ENCODE peak calls at places on chromosomes 7 and 10, in five cellular contexts. R is psoas muscle, X is AG09309, N is GM10248, E is AG10803. H is an unnamed sample.

GRCh38 chr10:47266602-47267001 is 33.4 kb upstream of the GDF10 start:
- DNase-seq in R (no peak), X (no peak), N (no peak), E (no peak), H (no peak)

GRCh38 chr7:141251957-141252356 is 178.1 kb downstream of the TMEM178B start:
- DNase-seq in R (no peak), X (no peak), N (no peak), E (no peak), H (no peak)

GRCh38 chr7:107035446-107035845 is 9.1 kb upstream of the PRKAR2B start:
- DNase-seq in R (no peak), X (peak), N (no peak), E (peak), H (peak)

GRCh38 chr10:99870051-99870730 is 87.8 kb downstream of the ABCC2 start:
- DNase-seq in R (no peak), X (no peak), N (no peak), E (no peak), H (no peak)

GRCh38 chr10:82378146-82378545 is 503.2 kb downstream of the NRG3 start:
- DNase-seq in R (no peak), X (no peak), N (no peak), E (peak), H (peak)

GRCh38 chr7:3028767-3029111 is 14.9 kb downstream of the CARD11 start:
- DNase-seq in R (no peak), X (no peak), N (no peak), E (no peak), H (no peak)

GRCh38 chr7:94039368-94040065 is 35.4 kb upstream of the BET1 start:
- DNase-seq in R (no peak), X (no peak), N (no peak), E (no peak), H (no peak)

GRCh38 chr10:34629120-34629519 is 186.0 kb downstream of the PARD3 start:
- DNase-seq in R (no peak), X (no peak), N (no peak), E (no peak), H (no peak)

GRCh38 chr7:151113344-151114150 is 27.3 kb downstream of the AGAP3 start:
- DNase-seq in R (no peak), X (peak), N (no peak), E (peak), H (peak)

GRCh38 chr10:26516540-26517101 is 78.5 kb downstream of the APBB1IP start:
- DNase-seq in R (no peak), X (no peak), N (no peak), E (no peak), H (peak)

GRCh38 chr10:72667207-72667864 is 24.6 kb upstream of the MCU start:
- DNase-seq in R (no peak), X (no peak), N (no peak), E (no peak), H (no peak)

GRCh38 chr7:112866424-112866823 is 76.2 kb upstream of the TMEM168 start:
- DNase-seq in R (no peak), X (no peak), N (peak), E (no peak), H (no peak)

GRCh38 chr10:10500941-10501340 is 516.7 kb upstream of the CELF2 start:
- DNase-seq in R (no peak), X (no peak), N (no peak), E (peak), H (peak)

GRCh38 chr10:62959553-62959952 is 143.4 kb upstream of the EGR2 start:
- DNase-seq in R (no peak), X (no peak), N (no peak), E (peak), H (peak)

GRCh38 chr10:77500754-77501151 is 136.9 kb downstream of the KCNMA1 start:
- DNase-seq in R (no peak), X (no peak), N (no peak), E (no peak), H (no peak)

GRCh38 chr7:151138541-151138910 is 29.0 kb downstream of the GBX1 start:
- DNase-seq in R (no peak), X (no peak), N (no peak), E (no peak), H (no peak)

GRCh38 chr7:594920-595620 is 75.4 kb upstream of the PDGFA start:
- DNase-seq in R (no peak), X (no peak), N (no peak), E (no peak), H (no peak)

GRCh38 chr7:70512144-70512543 is 619.8 kb upstream of the GALNT17 start:
- DNase-seq in R (no peak), X (no peak), N (no peak), E (no peak), H (no peak)

GRCh38 chr10:48231699-48232315 is 42.7 kb downstream of the FRMPD2 start:
- DNase-seq in R (no peak), X (no peak), N (no peak), E (no peak), H (no peak)

GRCh38 chr7:95473276-95473985 is 12.3 kb upstream of the ASB4 start:
- DNase-seq in R (no peak), X (no peak), N (no peak), E (no peak), H (no peak)

GRCh38 chr7:18175801-18176450 is 148.3 kb upstream of the PRPS1L1 start:
- DNase-seq in R (no peak), X (no peak), N (no peak), E (no peak), H (peak)

GRCh38 chr7:157444843-157445135 is 108.0 kb downstream of the DNAJB6 start:
- DNase-seq in R (no peak), X (no peak), N (no peak), E (no peak), H (no peak)

GRCh38 chr10:1216576-1217236 is 160.5 kb downstream of the WDR37 start:
- DNase-seq in R (no peak), X (no peak), N (no peak), E (no peak), H (no peak)

GRCh38 chr7:1961776-1962276 is 270.9 kb downstream of the MAD1L1 start:
- DNase-seq in R (no peak), X (peak), N (no peak), E (peak), H (peak)

GRCh38 chr7:29918850-29919249 is 70.8 kb downstream of the SCRN1 start:
- DNase-seq in R (no peak), X (no peak), N (no peak), E (no peak), H (no peak)

GRCh38 chr7:2141656-2142055 is 91.1 kb downstream of the MAD1L1 start:
- DNase-seq in R (no peak), X (no peak), N (no peak), E (no peak), H (no peak)

GRCh38 chr7:42869131-42870020 is 42.5 kb downstream of the C7orf25 start:
- DNase-seq in R (no peak), X (no peak), N (peak), E (no peak), H (no peak)

GRCh38 chr7:29113384-29114102 is 32.8 kb downstream of the CPVL start:
- DNase-seq in R (no peak), X (no peak), N (no peak), E (peak), H (peak)

GRCh38 chr7:71661671-71662224 is 529.8 kb downstream of the GALNT17 start:
- DNase-seq in R (no peak), X (no peak), N (no peak), E (no peak), H (no peak)

GRCh38 chr10:15719062-15719898 is 442 bp downstream of the ITGA8 start:
- DNase-seq in R (no peak), X (no peak), N (no peak), E (peak), H (no peak)

GRCh38 chr7:127594490-127594889 is 954 bp downstream of the FSCN3 start:
- DNase-seq in R (no peak), X (no peak), N (no peak), E (no peak), H (no peak)

GRCh38 chr10:85400981-85401695 is 965.5 kb downstream of the GRID1 start:
- DNase-seq in R (no peak), X (no peak), N (no peak), E (no peak), H (no peak)

GRCh38 chr10:90862908-90863514 is 5.2 kb upstream of the HTR7 start:
- DNase-seq in R (no peak), X (no peak), N (no peak), E (peak), H (peak)

GRCh38 chr10:14414901-14415300 is 84.2 kb upstream of the FRMD4A start:
- DNase-seq in R (no peak), X (no peak), N (no peak), E (peak), H (peak)

GRCh38 chr7:93551063-93551895 is 23.2 kb downstream of the CALCR start:
- DNase-seq in R (no peak), X (peak), N (peak), E (peak), H (peak)

GRCh38 chr10:75547391-75548298 is 116.2 kb downstream of the LRMDA start:
- DNase-seq in R (no peak), X (peak), N (no peak), E (peak), H (peak)

GRCh38 chr7:13312327-13312726 is 624.9 kb downstream of the ARL4A start:
- DNase-seq in R (no peak), X (no peak), N (no peak), E (no peak), H (no peak)

GRCh38 chr10:69663548-69663947 is 33.5 kb downstream of the FAM241B start:
- DNase-seq in R (no peak), X (no peak), N (no peak), E (no peak), H (no peak)
- TF ChIP-seq CTCF in R (no peak), X (no peak), N (no peak), E (no peak), H (no peak)

GRCh38 chr7:133857376-133858119 is 269.6 kb upstream of the LRGUK start:
- DNase-seq in R (no peak), X (no peak), N (no peak), E (peak), H (no peak)

GRCh38 chr7:133851416-133851815 is 275.7 kb upstream of the LRGUK start:
- DNase-seq in R (no peak), X (no peak), N (no peak), E (no peak), H (no peak)

GRCh38 chr7:133854739-133855138 is 272.4 kb upstream of the LRGUK start:
- DNase-seq in R (no peak), X (no peak), N (peak), E (peak), H (peak)

GRCh38 chr7:133850497-133851070 is 276.6 kb upstream of the LRGUK start:
- DNase-seq in R (no peak), X (no peak), N (no peak), E (no peak), H (peak)

DNA sequence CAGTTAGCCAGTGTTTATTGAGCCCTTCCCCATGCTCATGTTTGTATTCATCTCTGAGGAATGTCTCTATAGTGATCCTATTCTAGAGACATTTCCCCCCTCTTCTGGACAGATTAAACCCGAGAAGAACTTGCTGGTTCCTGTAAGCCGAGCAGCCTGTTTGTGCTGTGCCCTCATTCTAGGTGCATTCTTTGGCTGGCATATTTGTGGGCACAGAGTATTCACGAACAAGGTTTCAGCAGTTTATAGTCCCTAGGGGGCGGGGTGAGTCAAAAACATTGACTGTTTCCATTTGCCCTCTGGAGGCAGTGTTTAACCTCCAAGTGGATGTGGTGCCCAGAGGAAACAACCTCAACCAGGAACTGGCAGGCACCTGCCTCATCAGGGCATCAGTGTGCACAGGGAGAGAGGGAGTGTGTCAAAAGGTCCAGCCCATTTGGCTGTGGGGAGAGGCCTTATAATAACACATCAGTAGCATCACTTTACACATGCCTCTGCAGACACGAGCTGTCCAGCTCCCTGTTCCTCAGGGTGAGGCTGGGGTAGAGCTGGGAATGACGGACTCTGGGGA is 273.3 kb upstream of the LRGUK start:
- DNase-seq in R (peak), X (peak), N (peak), E (peak), H (peak)
- TF ChIP-seq CTCF in R (peak), X (peak), N (peak), E (peak), H (peak)

DNA sequence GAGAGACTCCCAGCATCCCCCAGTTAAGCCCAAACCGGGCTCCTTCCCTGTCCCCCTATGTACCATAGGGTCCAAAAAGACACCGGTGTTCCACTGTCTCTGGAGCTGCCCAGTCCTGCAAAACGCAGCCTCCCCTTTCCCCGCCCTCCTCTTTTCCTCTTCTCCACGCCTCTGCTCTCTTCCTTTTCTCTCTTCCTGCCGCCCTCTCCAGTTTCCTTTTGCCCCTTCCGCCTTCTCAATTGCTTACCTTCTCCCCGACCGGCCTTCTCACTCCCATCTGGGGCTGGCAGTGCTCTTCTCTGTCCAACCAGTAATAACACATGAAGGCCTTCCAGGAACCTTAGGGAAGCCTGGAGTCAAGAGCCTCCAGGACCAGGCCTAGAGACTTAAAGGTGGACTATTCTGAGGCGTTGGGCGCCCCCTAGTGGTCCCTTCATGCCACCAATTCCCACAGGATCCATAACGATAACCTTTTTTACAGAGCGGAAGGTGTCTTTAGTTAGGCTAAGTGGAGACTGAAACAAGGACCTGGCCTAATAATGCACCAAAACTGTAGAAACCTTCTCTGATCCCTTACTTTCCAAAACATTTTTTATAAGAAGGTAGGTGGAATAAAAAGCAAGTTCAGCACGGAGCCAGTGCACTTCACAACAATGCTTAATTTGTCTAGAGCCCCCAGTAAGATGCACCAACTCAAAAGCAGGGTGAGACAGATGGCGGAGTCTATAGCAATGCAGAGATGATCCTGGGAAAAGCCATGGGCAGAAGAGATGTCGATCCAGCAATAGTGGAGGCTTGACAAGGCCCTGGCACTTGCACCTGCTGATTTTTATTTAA is 27.2 kb upstream of the MSRB2 start:
- DNase-seq in R (peak), X (peak), N (peak), E (peak), H (peak)
- TF ChIP-seq CTCF in R (peak), X (peak), N (peak), E (peak), H (peak)

GRCh38 chr7:77460057-77460486 is 43.9 kb upstream of the GSAP start:
- DNase-seq in R (no peak), X (no peak), N (no peak), E (no peak), H (no peak)
- TF ChIP-seq CTCF in R (no peak), X (no peak), N (peak), E (no peak), H (peak)

DNA sequence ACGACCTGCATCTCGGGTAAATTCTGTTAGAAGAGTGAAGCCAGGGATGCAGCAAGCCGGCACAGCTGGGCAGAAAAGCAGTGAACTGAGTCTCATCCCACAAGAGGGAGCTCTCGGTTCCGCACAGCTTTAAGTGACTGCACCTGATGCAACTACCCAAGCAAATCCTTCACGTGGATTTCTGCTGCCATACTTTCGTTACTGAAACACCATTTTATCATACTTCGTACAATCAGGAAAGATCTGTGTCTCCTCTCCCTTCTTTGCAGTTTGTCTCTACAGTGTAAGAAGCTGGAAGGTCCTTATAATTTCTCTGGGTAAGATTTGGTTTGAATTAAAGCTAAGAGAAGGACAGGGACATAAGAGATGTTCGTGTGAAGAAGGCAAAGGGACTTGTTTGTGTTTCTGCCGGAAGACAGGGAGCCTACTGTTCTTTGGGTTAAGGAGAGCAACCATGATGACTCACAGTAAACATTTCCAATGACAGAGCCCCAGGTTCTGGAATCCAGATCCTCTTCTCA is 427.0 kb downstream of the GPAM start:
- DNase-seq in R (peak), X (no peak), N (peak), E (peak), H (peak)
- TF ChIP-seq CTCF in R (peak), X (peak), N (peak), E (peak), H (peak)

GRCh38 chr10:132254841-132255240 is 52.9 kb downstream of the STK32C start:
- DNase-seq in R (no peak), X (no peak), N (no peak), E (no peak), H (no peak)

GRCh38 chr10:132253092-132253687 is 54.6 kb downstream of the STK32C start:
- DNase-seq in R (no peak), X (no peak), N (no peak), E (no peak), H (no peak)

GRCh38 chr10:132250456-132251223 is 57.1 kb downstream of the STK32C start:
- DNase-seq in R (no peak), X (no peak), N (no peak), E (no peak), H (no peak)

GRCh38 chr10:132251928-132252327 is 55.8 kb downstream of the STK32C start:
- DNase-seq in R (no peak), X (no peak), N (no peak), E (no peak), H (no peak)

GRCh38 chr10:132252412-132252811 is 55.3 kb downstream of the STK32C start:
- DNase-seq in R (no peak), X (no peak), N (no peak), E (no peak), H (no peak)
- TF ChIP-seq CTCF in R (no peak), X (peak), N (no peak), E (peak), H (no peak)

DNA sequence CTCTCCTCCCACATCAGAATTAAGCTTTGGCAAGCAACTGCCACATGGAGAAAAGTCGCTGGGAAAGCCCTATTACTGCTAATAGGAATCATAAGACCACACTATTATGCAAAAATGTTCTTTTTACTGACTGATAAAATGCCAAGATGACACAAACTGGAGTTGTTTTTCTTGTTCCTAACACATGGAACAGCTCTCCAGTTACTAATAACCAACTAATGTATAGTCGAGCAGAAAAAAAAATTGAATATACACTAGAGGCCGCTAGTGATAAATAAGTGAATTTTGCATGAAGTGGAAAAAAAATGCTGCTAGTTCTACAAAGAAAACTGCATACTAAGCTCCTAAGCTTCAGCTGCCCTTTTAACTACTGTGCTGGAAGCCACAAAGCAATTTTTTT is 165.6 kb downstream of the TPK1 start:
- DNase-seq in R (no peak), X (no peak), N (no peak), E (no peak), H (peak)
- TF ChIP-seq CTCF in R (no peak), X (no peak), N (no peak), E (no peak), H (no peak)